ENCODE peak calls at places on chromosomes 7 and 10, in seven cellular contexts. R is IMR-90, O is mesendoderm, W is H9, I is trophoblast cell, U is H1, A is mesenchymal stem cell. E is an unnamed sample.

GRCh38 chr7:130912086-130912909 is 178.3 kb upstream of the KLF14 start:
- DNase-seq in R (peak), O (peak), W (no peak), I (no peak), U (no peak), A (peak), E (no peak)

GRCh38 chr7:80481196-80481884 is 30.5 kb downstream of the GNAT3 start:
- DNase-seq in R (no peak), O (peak), W (no peak), I (peak), U (no peak), A (no peak), E (no peak)

GRCh38 chr10:101643546-101643945 is 51.4 kb downstream of the FBXW4 start:
- DNase-seq in R (no peak), O (no peak), W (no peak), I (no peak), U (peak), A (no peak), E (peak)

GRCh38 chr7:3103614-3104399 is 60.1 kb upstream of the CARD11 start:
- DNase-seq in R (no peak), O (no peak), W (no peak), I (no peak), U (no peak), A (no peak), E (no peak)

GRCh38 chr10:46225597-46225996 is 61.2 kb upstream of the ANTXRL start:
- DNase-seq in R (no peak), O (no peak), W (no peak), I (no peak), U (peak), A (no peak), E (no peak)

GRCh38 chr7:50962962-50963374 is 180.3 kb upstream of the GRB10 start:
- DNase-seq in R (no peak), O (peak), W (peak), I (peak), U (no peak), A (peak), E (no peak)

GRCh38 chr10:83302623-83303022 is 836.7 kb upstream of the GHITM start:
- DNase-seq in R (no peak), O (no peak), W (no peak), I (no peak), U (no peak), A (no peak), E (no peak)

GRCh38 chr7:49333180-49333881 is 409.0 kb downstream of the CDC14C start:
- DNase-seq in R (no peak), O (no peak), W (no peak), I (no peak), U (no peak), A (no peak), E (no peak)

GRCh38 chr7:15561840-15562239 is at the start of gene AGMO:
- DNase-seq in R (no peak), O (no peak), W (no peak), I (no peak), U (no peak), A (no peak), E (peak)

GRCh38 chr10:125812128-125812527 is 10.9 kb downstream of the UROS start:
- DNase-seq in R (peak), O (no peak), W (no peak), I (no peak), U (no peak), A (no peak), E (no peak)

GRCh38 chr7:90690159-90690858 is 94.2 kb downstream of the CDK14 start:
- DNase-seq in R (no peak), O (no peak), W (no peak), I (no peak), U (no peak), A (no peak), E (no peak)

GRCh38 chr7:43750016-43750887 is 8.2 kb upstream of the BLVRA start:
- DNase-seq in R (peak), O (peak), W (peak), I (no peak), U (peak), A (no peak), E (no peak)

GRCh38 chr10:131187886-131188285 is 123.6 kb downstream of the TCERG1L start:
- DNase-seq in R (no peak), O (no peak), W (no peak), I (no peak), U (no peak), A (no peak), E (no peak)

GRCh38 chr10:89204621-89205020 is 2.5 kb downstream of the CH25H start:
- DNase-seq in R (no peak), O (no peak), W (no peak), I (no peak), U (no peak), A (no peak), E (no peak)

GRCh38 chr7:43669286-43670081 is 59.8 kb downstream of the COA1 start:
- DNase-seq in R (no peak), O (peak), W (peak), I (no peak), U (peak), A (peak), E (no peak)

GRCh38 chr10:95273393-95274312 is 17.1 kb downstream of the PDLIM1 start:
- DNase-seq in R (peak), O (peak), W (no peak), I (no peak), U (peak), A (peak), E (no peak)

GRCh38 chr7:151135866-151136514 is 31.5 kb downstream of the GBX1 start:
- DNase-seq in R (no peak), O (no peak), W (no peak), I (no peak), U (no peak), A (no peak), E (no peak)

GRCh38 chr10:10259013-10259412 is 758.7 kb upstream of the CELF2 start:
- DNase-seq in R (no peak), O (peak), W (peak), I (no peak), U (no peak), A (no peak), E (no peak)

GRCh38 chr10:103510791-103511757 is 17.6 kb downstream of the NEURL1 start:
- DNase-seq in R (no peak), O (no peak), W (peak), I (no peak), U (no peak), A (no peak), E (no peak)

GRCh38 chr7:151736403-151736909 is 140.5 kb downstream of the PRKAG2 start:
- DNase-seq in R (peak), O (peak), W (no peak), I (peak), U (peak), A (peak), E (peak)

GRCh38 chr7:117248810-117249209 is 74.0 kb downstream of the WNT2 start:
- DNase-seq in R (peak), O (no peak), W (no peak), I (no peak), U (no peak), A (peak), E (no peak)

GRCh38 chr10:68365611-68366010 is 32.9 kb upstream of the PBLD start:
- DNase-seq in R (no peak), O (no peak), W (no peak), I (no peak), U (no peak), A (no peak), E (no peak)

GRCh38 chr10:49359349-49360231 is 36.3 kb downstream of the DRGX start:
- DNase-seq in R (peak), O (peak), W (peak), I (no peak), U (peak), A (no peak), E (no peak)

GRCh38 chr7:73647725-73648592 is 19.7 kb upstream of the VPS37D start:
- DNase-seq in R (no peak), O (no peak), W (no peak), I (no peak), U (peak), A (no peak), E (no peak)

GRCh38 chr10:21257191-21257590 is 268.3 kb downstream of the SKIDA1 start:
- DNase-seq in R (no peak), O (no peak), W (no peak), I (peak), U (no peak), A (no peak), E (no peak)

DNA sequence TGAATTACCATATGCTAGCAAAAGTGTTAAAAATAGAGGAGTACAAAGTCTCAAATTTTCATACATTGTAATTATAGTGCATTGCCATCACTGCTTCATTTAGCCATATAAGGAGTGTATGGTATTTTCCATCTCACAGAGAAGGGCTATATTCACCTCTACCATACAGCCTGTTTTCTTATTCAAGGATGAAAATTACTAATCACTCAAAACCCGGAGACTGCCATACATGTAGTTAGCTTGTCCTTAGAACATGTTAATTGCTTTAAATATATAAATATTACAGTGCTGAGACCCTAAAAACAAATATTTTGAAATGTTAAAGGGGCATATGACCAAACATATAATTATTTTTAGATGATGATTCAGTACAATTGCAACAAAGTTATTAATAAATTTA is 49.4 kb downstream of the CPEB3 start:
- DNase-seq in R (no peak), O (no peak), W (no peak), I (no peak), U (no peak), A (no peak), E (no peak)
- H3K23ac ChIP-seq in R (no peak), O (no peak), W (no peak), I (no peak), U (no peak), A (no peak), E (no peak)

DNA sequence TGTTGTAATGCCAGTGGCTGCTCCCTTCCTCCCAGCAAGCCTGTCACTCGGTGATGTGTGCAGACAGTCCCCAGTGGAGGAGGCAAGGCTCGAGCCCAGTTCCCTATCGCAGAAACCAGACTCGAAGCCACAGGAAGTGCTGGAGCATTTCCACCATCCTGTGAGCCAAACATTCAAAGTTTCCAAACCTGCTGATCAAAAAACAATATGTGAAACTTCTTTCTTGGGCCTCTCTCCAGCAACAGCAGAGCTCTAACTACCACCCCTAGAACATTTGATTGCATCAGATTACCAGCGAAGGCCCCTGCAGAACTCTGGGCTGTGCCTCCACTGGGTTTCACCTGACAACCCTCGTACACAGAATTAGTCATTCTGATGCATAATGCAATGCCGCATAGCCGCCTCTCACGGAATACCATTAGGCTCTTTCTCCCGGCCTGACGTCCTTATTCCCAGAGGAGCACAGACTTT is 94.0 kb downstream of the ELMO1 start:
- DNase-seq in R (no peak), O (peak), W (no peak), I (no peak), U (no peak), A (peak), E (no peak)
- H3K23ac ChIP-seq in R (no peak), O (peak), W (no peak), I (no peak), U (no peak), A (no peak), E (no peak)

GRCh38 chr10:129767751-129768150 is 196.3 kb downstream of the EBF3 start:
- DNase-seq in R (no peak), O (no peak), W (no peak), I (no peak), U (peak), A (no peak), E (no peak)

GRCh38 chr10:129764011-129764900 is 199.8 kb downstream of the EBF3 start:
- DNase-seq in R (no peak), O (no peak), W (peak), I (no peak), U (peak), A (no peak), E (no peak)

GRCh38 chr10:129764901-129765663 is 199.0 kb downstream of the EBF3 start:
- DNase-seq in R (no peak), O (no peak), W (peak), I (no peak), U (peak), A (no peak), E (no peak)

GRCh38 chr10:129766611-129767550 is 197.2 kb downstream of the EBF3 start:
- DNase-seq in R (no peak), O (no peak), W (peak), I (no peak), U (peak), A (no peak), E (no peak)

GRCh38 chr10:129765664-129766550 is 198.2 kb downstream of the EBF3 start:
- DNase-seq in R (no peak), O (no peak), W (peak), I (no peak), U (peak), A (no peak), E (no peak)
- H3K23ac ChIP-seq in R (no peak), O (no peak), W (no peak), I (no peak), U (no peak), A (no peak), E (no peak)

DNA sequence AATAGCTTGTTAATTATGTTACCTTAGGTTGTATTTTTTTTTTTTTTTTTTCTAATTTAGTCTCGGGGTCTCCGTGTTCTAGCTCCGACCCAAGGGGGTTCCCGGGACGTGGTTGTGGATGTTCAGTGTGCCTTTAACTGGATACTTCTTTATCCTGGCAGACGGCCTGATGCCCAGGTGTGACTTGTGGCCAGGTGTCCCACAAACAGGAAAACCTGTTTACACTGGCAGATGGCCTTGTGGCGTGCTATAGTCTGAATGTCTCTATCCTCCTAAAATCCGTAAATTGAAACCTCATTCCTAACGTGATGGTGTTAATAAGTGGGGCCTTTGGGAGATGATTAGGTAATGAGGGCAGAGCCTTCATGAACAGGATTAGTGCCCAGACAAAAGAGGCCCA is 546.4 kb upstream of the C7orf33 start:
- DNase-seq in R (no peak), O (no peak), W (no peak), I (no peak), U (no peak), A (no peak), E (no peak)
- H3K23ac ChIP-seq in R (no peak), O (no peak), W (no peak), I (no peak), U (no peak), A (no peak), E (no peak)

GRCh38 chr7:66910789-66911188 is 10.2 kb upstream of the TMEM248 start:
- DNase-seq in R (no peak), O (no peak), W (no peak), I (no peak), U (no peak), A (no peak), E (no peak)
- H3K23ac ChIP-seq in R (no peak), O (no peak), W (no peak), I (no peak), U (no peak), A (no peak), E (no peak)

GRCh38 chr7:132251327-132251659 is 325.0 kb downstream of the PLXNA4 start:
- DNase-seq in R (no peak), O (peak), W (peak), I (no peak), U (no peak), A (no peak), E (peak)
- H3K23ac ChIP-seq in R (no peak), O (no peak), W (no peak), I (no peak), U (no peak), A (no peak), E (no peak)